ENCODE peak calls at places on chromosomes 11 and 22, in seven cellular contexts. One of them, this sample, is unnamed.

GRCh38 chr11:43243901-43244300 is 67.9 kb upstream of the API5 start:
- DNase-seq in IMR-90: no peak
- DNase-seq in right lobe of liver: no peak
- DNase-seq in ovary: no peak
- DNase-seq in A549: no peak
- DNase-seq in tibial nerve: no peak
- DNase-seq in uterus: no peak
- DNase-seq in this sample: no peak

GRCh38 chr22:38012604-38013072 is 28.3 kb upstream of the SOX10 start:
- DNase-seq in uterus: no peak
- DNase-seq in ovary: no peak
- DNase-seq in A549: no peak
- DNase-seq in tibial nerve: no peak
- DNase-seq in IMR-90: peak; percentile 85
- DNase-seq in right lobe of liver: no peak
- DNase-seq in this sample: peak; percentile 65

GRCh38 chr11:71266114-71266833 is 13.9 kb upstream of the SHANK2 start:
- DNase-seq in ovary: no peak
- DNase-seq in A549: no peak
- DNase-seq in tibial nerve: no peak
- DNase-seq in IMR-90: no peak
- DNase-seq in uterus: no peak
- DNase-seq in right lobe of liver: no peak
- DNase-seq in this sample: no peak

GRCh38 chr22:24214467-24215285 is 30.2 kb downstream of the GGT5 start:
- DNase-seq in ovary: no peak
- DNase-seq in right lobe of liver: no peak
- DNase-seq in IMR-90: no peak
- DNase-seq in uterus: no peak
- DNase-seq in tibial nerve: no peak
- DNase-seq in A549: no peak
- DNase-seq in this sample: no peak

GRCh38 chr22:33300165-33300564 is 242.0 kb upstream of the SYN3 start:
- DNase-seq in tibial nerve: no peak
- DNase-seq in IMR-90: no peak
- DNase-seq in A549: no peak
- DNase-seq in uterus: no peak
- DNase-seq in ovary: no peak
- DNase-seq in right lobe of liver: no peak
- DNase-seq in this sample: no peak

GRCh38 chr22:30636226-30637077 is 871 bp downstream of the SLC35E4 start:
- DNase-seq in right lobe of liver: peak; percentile 35
- DNase-seq in A549: peak; percentile 15
- DNase-seq in ovary: peak; percentile 50
- DNase-seq in IMR-90: no peak
- DNase-seq in uterus: peak; percentile 27
- DNase-seq in tibial nerve: no peak
- DNase-seq in this sample: no peak

GRCh38 chr11:12061851-12062560 is 48.4 kb upstream of the MICAL2 start:
- DNase-seq in right lobe of liver: no peak
- DNase-seq in ovary: no peak
- DNase-seq in A549: no peak
- DNase-seq in tibial nerve: no peak
- DNase-seq in uterus: no peak
- DNase-seq in IMR-90: no peak
- DNase-seq in this sample: no peak

GRCh38 chr22:50262973-50263617 is 1.6 kb upstream of the MAPK12 start:
- DNase-seq in right lobe of liver: no peak
- DNase-seq in A549: no peak
- DNase-seq in tibial nerve: no peak
- DNase-seq in uterus: no peak
- DNase-seq in ovary: no peak
- DNase-seq in IMR-90: no peak
- DNase-seq in this sample: no peak

GRCh38 chr11:83671295-83671694 is 385.1 kb upstream of the CCDC90B start:
- DNase-seq in A549: no peak
- DNase-seq in ovary: no peak
- DNase-seq in tibial nerve: no peak
- DNase-seq in uterus: no peak
- DNase-seq in IMR-90: peak; percentile 4
- DNase-seq in right lobe of liver: no peak
- DNase-seq in this sample: no peak

GRCh38 chr11:69972351-69972802 is 105.7 kb upstream of the ANO1 start:
- DNase-seq in tibial nerve: no peak
- DNase-seq in IMR-90: no peak
- DNase-seq in A549: no peak
- DNase-seq in ovary: no peak
- DNase-seq in right lobe of liver: no peak
- DNase-seq in uterus: no peak
- DNase-seq in this sample: no peak

GRCh38 chr11:73804712-73805111 is 17.0 kb downstream of the MRPL48 start:
- DNase-seq in tibial nerve: no peak
- DNase-seq in uterus: no peak
- DNase-seq in IMR-90: no peak
- DNase-seq in ovary: no peak
- DNase-seq in A549: no peak
- DNase-seq in right lobe of liver: no peak
- DNase-seq in this sample: no peak

GRCh38 chr22:47204002-47204979 is 441.8 kb downstream of the TBC1D22A start:
- DNase-seq in ovary: peak; percentile 75
- DNase-seq in IMR-90: no peak
- DNase-seq in right lobe of liver: no peak
- DNase-seq in uterus: no peak
- DNase-seq in tibial nerve: no peak
- DNase-seq in A549: no peak
- DNase-seq in this sample: no peak

GRCh38 chr11:84923489-84923888 is 703.7 kb downstream of the DLG2 start:
- DNase-seq in tibial nerve: no peak
- DNase-seq in A549: no peak
- DNase-seq in IMR-90: no peak
- DNase-seq in ovary: no peak
- DNase-seq in uterus: no peak
- DNase-seq in right lobe of liver: no peak
- DNase-seq in this sample: no peak
- TF ChIP-seq POLR2A in tibial nerve: no peak
- TF ChIP-seq POLR2A in A549: no peak
- TF ChIP-seq POLR2A in IMR-90: no peak
- TF ChIP-seq POLR2A in ovary: no peak
- TF ChIP-seq POLR2A in uterus: no peak
- TF ChIP-seq POLR2A in right lobe of liver: no peak
- TF ChIP-seq POLR2A in this sample: no peak

GRCh38 chr11:57778318-57779037 is 16.9 kb downstream of the CTNND1 start:
- DNase-seq in ovary: peak; percentile 88
- DNase-seq in A549: peak; percentile 94
- DNase-seq in uterus: peak; percentile 82
- DNase-seq in tibial nerve: peak; percentile 72
- DNase-seq in right lobe of liver: peak; percentile 92
- DNase-seq in IMR-90: peak; percentile 98
- DNase-seq in this sample: no peak
- TF ChIP-seq POLR2A in ovary: peak; percentile 19
- TF ChIP-seq POLR2A in A549: no peak
- TF ChIP-seq POLR2A in uterus: no peak
- TF ChIP-seq POLR2A in tibial nerve: no peak
- TF ChIP-seq POLR2A in right lobe of liver: peak; percentile 49
- TF ChIP-seq POLR2A in IMR-90: no peak
- TF ChIP-seq POLR2A in this sample: no peak

GRCh38 chr11:111601636-111601978 is 642 bp upstream of the SIK2 start:
- DNase-seq in A549: no peak
- DNase-seq in IMR-90: no peak
- DNase-seq in ovary: no peak
- DNase-seq in uterus: no peak
- DNase-seq in right lobe of liver: no peak
- DNase-seq in tibial nerve: no peak
- DNase-seq in this sample: no peak
- TF ChIP-seq POLR2A in A549: no peak
- TF ChIP-seq POLR2A in IMR-90: no peak
- TF ChIP-seq POLR2A in ovary: no peak
- TF ChIP-seq POLR2A in uterus: no peak
- TF ChIP-seq POLR2A in right lobe of liver: no peak
- TF ChIP-seq POLR2A in tibial nerve: no peak
- TF ChIP-seq POLR2A in this sample: no peak

DNA sequence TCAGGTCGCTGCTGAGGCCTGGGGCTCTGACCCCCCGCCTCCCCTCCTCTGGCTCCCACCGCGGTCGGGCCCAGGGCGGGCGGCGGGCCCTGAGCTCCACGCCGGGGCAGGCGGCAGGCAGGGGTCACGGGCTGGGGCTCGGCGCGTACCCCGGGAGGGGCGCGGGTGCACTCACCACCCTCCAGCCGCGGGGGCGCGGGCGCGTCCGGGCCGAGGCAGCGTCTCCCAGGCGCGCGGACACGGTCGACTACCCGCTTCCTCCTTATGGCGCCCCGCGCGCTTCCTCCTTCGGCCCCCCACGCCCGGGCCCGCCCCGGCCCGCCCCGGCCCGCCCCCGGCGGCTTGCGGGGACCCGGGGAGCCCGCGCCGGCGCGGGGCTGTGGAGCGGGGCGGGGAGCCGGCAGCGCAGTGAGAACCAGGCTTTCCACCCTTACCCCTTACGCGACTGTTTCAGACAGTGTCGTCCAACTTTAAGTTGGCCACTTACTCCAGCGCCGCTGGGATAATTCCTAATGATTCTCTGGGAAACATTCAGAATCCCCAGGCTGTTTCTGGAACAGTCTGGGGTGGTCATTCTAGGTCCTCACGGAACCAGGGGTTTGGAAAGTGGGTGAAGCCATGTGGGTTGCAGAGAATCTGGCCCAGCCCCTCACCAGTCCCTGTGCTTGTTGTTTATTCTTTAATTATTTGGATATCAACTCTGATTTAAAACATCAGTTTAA is at the start of gene BID:
- DNase-seq in tibial nerve: no peak
- DNase-seq in IMR-90: peak; percentile 17
- DNase-seq in right lobe of liver: peak; percentile 74
- DNase-seq in uterus: peak; percentile 28
- DNase-seq in ovary: peak; percentile 54
- DNase-seq in A549: no peak
- DNase-seq in this sample: peak; percentile 50
- TF ChIP-seq POLR2A in tibial nerve: no peak
- TF ChIP-seq POLR2A in IMR-90: no peak
- TF ChIP-seq POLR2A in right lobe of liver: peak; percentile 57
- TF ChIP-seq POLR2A in uterus: no peak
- TF ChIP-seq POLR2A in ovary: no peak
- TF ChIP-seq POLR2A in A549: peak; percentile 53
- TF ChIP-seq POLR2A in this sample: no peak

GRCh38 chr11:33157103-33158027 is 3.9 kb downstream of the CSTF3 start:
- DNase-seq in A549: no peak
- DNase-seq in right lobe of liver: no peak
- DNase-seq in tibial nerve: no peak
- DNase-seq in uterus: no peak
- DNase-seq in IMR-90: no peak
- DNase-seq in ovary: no peak
- DNase-seq in this sample: no peak

GRCh38 chr11:33158596-33158995 is 2.7 kb downstream of the CSTF3 start:
- DNase-seq in right lobe of liver: no peak
- DNase-seq in tibial nerve: no peak
- DNase-seq in IMR-90: no peak
- DNase-seq in ovary: no peak
- DNase-seq in uterus: no peak
- DNase-seq in A549: no peak
- DNase-seq in this sample: peak; percentile 10

GRCh38 chr11:33160587-33160986 is 693 bp downstream of the CSTF3 start:
- DNase-seq in tibial nerve: no peak
- DNase-seq in IMR-90: no peak
- DNase-seq in A549: no peak
- DNase-seq in uterus: no peak
- DNase-seq in right lobe of liver: no peak
- DNase-seq in ovary: no peak
- DNase-seq in this sample: no peak

GRCh38 chr11:33160147-33160546 is 1.1 kb downstream of the CSTF3 start:
- DNase-seq in tibial nerve: no peak
- DNase-seq in IMR-90: peak; percentile 62
- DNase-seq in A549: peak; percentile 46
- DNase-seq in uterus: no peak
- DNase-seq in right lobe of liver: no peak
- DNase-seq in ovary: no peak
- DNase-seq in this sample: peak; percentile 59

GRCh38 chr11:33161120-33162005 is at the start of gene CSTF3:
- DNase-seq in tibial nerve: peak; percentile 100
- DNase-seq in IMR-90: peak; percentile 98
- DNase-seq in ovary: peak; percentile 100
- DNase-seq in A549: peak; percentile 99
- DNase-seq in right lobe of liver: peak; percentile 100
- DNase-seq in uterus: peak; percentile 100
- DNase-seq in this sample: peak; percentile 96
- TF ChIP-seq POLR2A in tibial nerve: peak; percentile 38
- TF ChIP-seq POLR2A in IMR-90: peak; percentile 90
- TF ChIP-seq POLR2A in ovary: peak; percentile 71
- TF ChIP-seq POLR2A in A549: peak; percentile 43
- TF ChIP-seq POLR2A in right lobe of liver: peak; percentile 72
- TF ChIP-seq POLR2A in uterus: peak; percentile 61
- TF ChIP-seq POLR2A in this sample: peak; percentile 89

GRCh38 chr11:111441443-111441842 is 62.4 kb upstream of the POU2AF1 start:
- DNase-seq in right lobe of liver: no peak
- DNase-seq in A549: peak; percentile 42
- DNase-seq in tibial nerve: no peak
- DNase-seq in uterus: no peak
- DNase-seq in IMR-90: peak; percentile 99
- DNase-seq in ovary: no peak
- DNase-seq in this sample: no peak
- TF ChIP-seq POLR2A in right lobe of liver: no peak
- TF ChIP-seq POLR2A in A549: no peak
- TF ChIP-seq POLR2A in tibial nerve: no peak
- TF ChIP-seq POLR2A in uterus: no peak
- TF ChIP-seq POLR2A in IMR-90: no peak
- TF ChIP-seq POLR2A in ovary: no peak
- TF ChIP-seq POLR2A in this sample: no peak

GRCh38 chr11:897226-898159 is 13.1 kb downstream of the CHID1 start:
- DNase-seq in IMR-90: no peak
- DNase-seq in ovary: no peak
- DNase-seq in A549: no peak
- DNase-seq in tibial nerve: no peak
- DNase-seq in right lobe of liver: no peak
- DNase-seq in uterus: no peak
- DNase-seq in this sample: no peak
- TF ChIP-seq POLR2A in IMR-90: no peak
- TF ChIP-seq POLR2A in ovary: no peak
- TF ChIP-seq POLR2A in A549: no peak
- TF ChIP-seq POLR2A in tibial nerve: no peak
- TF ChIP-seq POLR2A in right lobe of liver: no peak
- TF ChIP-seq POLR2A in uterus: no peak
- TF ChIP-seq POLR2A in this sample: peak; percentile 9

This sample was measured in erythroblast.